ENCODE peak calls at places on chromosomes 7 and 10, in ten cellular contexts. A is natural killer cell; N is gastroesophageal sphincter; L is T-cell; Q is left lung; E is activated T-cell treated with anti-CD3 and anti-CD28 coated beads, Interleukin-2, amount 50 U/mL, for 72 hours; F is sciatic nerve; H is effector memory CD8-positive, alpha-beta T cell; U is body of pancreas; X is RWPE2. W is an unnamed sample.

GRCh38 chr7:1919539-1920265 is 249.6 kb downstream of the ELFN1 start:
- ATAC-seq in A (peak), N (peak), L (peak), Q (peak), E (no peak), F (peak), H (peak), U (peak), X (no peak), W (no peak)

GRCh38 chr7:66250711-66251110 is 45.6 kb downstream of the TPST1 start:
- ATAC-seq in A (no peak), N (no peak), L (no peak), Q (peak), E (no peak), F (no peak), H (no peak), U (no peak), X (peak), W (no peak)

GRCh38 chr10:132742167-132742836 is 43.6 kb downstream of the NKX6-2 start:
- ATAC-seq in A (no peak), N (no peak), L (no peak), Q (no peak), E (no peak), F (no peak), H (no peak), U (no peak), X (no peak), W (no peak)

GRCh38 chr7:28174442-28174841 is 6.2 kb downstream of the JAZF1 start:
- ATAC-seq in A (no peak), N (no peak), L (no peak), Q (no peak), E (peak), F (no peak), H (no peak), U (no peak), X (no peak), W (no peak)

GRCh38 chr7:142804715-142805114 is 33.9 kb downstream of the PRSS2 start:
- ATAC-seq in A (peak), N (no peak), L (no peak), Q (no peak), E (no peak), F (no peak), H (peak), U (no peak), X (no peak), W (no peak)

GRCh38 chr10:132482090-132482489 is 55.5 kb upstream of the INPP5A start:
- ATAC-seq in A (no peak), N (peak), L (no peak), Q (peak), E (no peak), F (peak), H (no peak), U (peak), X (peak), W (peak)

GRCh38 chr7:84027678-84028077 is 166.9 kb downstream of the SEMA3A start:
- ATAC-seq in A (no peak), N (no peak), L (no peak), Q (no peak), E (no peak), F (no peak), H (no peak), U (no peak), X (no peak), W (no peak)

GRCh38 chr10:75825220-75825619 is 393.8 kb downstream of the LRMDA start:
- ATAC-seq in A (no peak), N (no peak), L (no peak), Q (no peak), E (no peak), F (no peak), H (no peak), U (no peak), X (no peak), W (no peak)

GRCh38 chr10:117768333-117769045 is 225.9 kb downstream of the EMX2 start:
- ATAC-seq in A (no peak), N (no peak), L (no peak), Q (no peak), E (no peak), F (no peak), H (no peak), U (no peak), X (no peak), W (no peak)